ENCODE peak calls at places on chromosome 4, in seven cellular contexts. T, V, I, N, K, F and U are unnamed samples.

GRCh38 chr4:39976945-39977488 is 694 bp downstream of the PDS5A start:
- DNase-seq in I (peak), K (peak), V (peak), N (no peak), T (peak), F (peak), U (peak)

GRCh38 chr4:94420356-94420755 is 31.4 kb upstream of the PDLIM5 start:
- DNase-seq in F (no peak), K (no peak), T (no peak), V (no peak), I (no peak), N (no peak), U (no peak)

GRCh38 chr4:139558235-139559094 is 2.4 kb upstream of the SETD7 start:
- DNase-seq in F (peak), I (no peak), N (no peak), V (no peak), T (no peak), K (no peak), U (no peak)

GRCh38 chr4:41887821-41888699 is 47.2 kb upstream of the TMEM33 start:
- DNase-seq in V (no peak), I (no peak), K (no peak), N (peak), T (no peak), F (peak), U (no peak)

GRCh38 chr4:128951316-128951715 is 141.8 kb downstream of the JADE1 start:
- DNase-seq in F (no peak), N (no peak), V (no peak), K (no peak), T (no peak), I (no peak), U (no peak)

GRCh38 chr4:55398966-55399365 is 3.2 kb downstream of the TMEM165 start:
- DNase-seq in I (no peak), T (no peak), K (no peak), V (no peak), N (peak), F (no peak), U (no peak)

GRCh38 chr4:188408244-188409067 is 269.2 kb downstream of the TRIML1 start:
- DNase-seq in T (no peak), I (no peak), V (no peak), K (no peak), F (no peak), N (no peak), U (no peak)

GRCh38 chr4:159776915-159777314 is 674.0 kb downstream of the RAPGEF2 start:
- DNase-seq in T (no peak), F (no peak), N (no peak), V (no peak), K (no peak), I (no peak), U (no peak)

GRCh38 chr4:997375-998071 is 4.3 kb upstream of the SLC26A1 start:
- DNase-seq in T (no peak), K (no peak), I (no peak), F (no peak), V (peak), N (peak), U (no peak)

GRCh38 chr4:100738388-100739165 is 220.8 kb upstream of the EMCN start:
- DNase-seq in K (no peak), V (no peak), T (no peak), I (no peak), F (no peak), N (peak), U (no peak)

GRCh38 chr4:172390341-172390740 is 577.1 kb downstream of the GALNTL6 start:
- DNase-seq in T (no peak), I (no peak), N (no peak), K (no peak), F (no peak), V (no peak), U (no peak)